ENCODE peak calls at places on chromosomes 2 and 18, in four cellular contexts. One of them, this sample, is unnamed.

GRCh38 chr2:233152541-233152940 is 92.4 kb downstream of the INPP5D start:
- DNase-seq in body of pancreas: peak; percentile 33
- DNase-seq in A549: no peak
- DNase-seq in kidney: no peak
- DNase-seq in this sample: no peak

GRCh38 chr2:146037334-146037870 is 1517.5 kb upstream of the ZEB2 start:
- DNase-seq in kidney: no peak
- DNase-seq in A549: no peak
- DNase-seq in body of pancreas: no peak
- DNase-seq in this sample: no peak

GRCh38 chr2:33242845-33243244 is 233.6 kb upstream of the RASGRP3 start:
- DNase-seq in A549: no peak
- DNase-seq in body of pancreas: no peak
- DNase-seq in kidney: no peak
- DNase-seq in this sample: no peak

GRCh38 chr2:237128026-237128703 is 42.5 kb downstream of the COPS8 start:
- DNase-seq in A549: peak; percentile 89
- DNase-seq in kidney: peak; percentile 97
- DNase-seq in body of pancreas: peak; percentile 81
- DNase-seq in this sample: peak; percentile 99

GRCh38 chr2:467892-468630 is 180.2 kb upstream of the ALKAL2 start:
- DNase-seq in kidney: no peak
- DNase-seq in A549: no peak
- DNase-seq in body of pancreas: no peak
- DNase-seq in this sample: no peak

GRCh38 chr2:168336786-168337388 is 89.5 kb upstream of the STK39 start:
- DNase-seq in kidney: no peak
- DNase-seq in A549: no peak
- DNase-seq in body of pancreas: peak; percentile 85
- DNase-seq in this sample: no peak

GRCh38 chr2:111071480-111072143 is 49.1 kb upstream of the BCL2L11 start:
- DNase-seq in body of pancreas: peak; percentile 35
- DNase-seq in kidney: peak; percentile 75
- DNase-seq in A549: peak; percentile 8
- DNase-seq in this sample: no peak

GRCh38 chr2:65064728-65065552 is 8.7 kb downstream of the CEP68 start:
- DNase-seq in kidney: no peak
- DNase-seq in A549: peak; percentile 52
- DNase-seq in body of pancreas: peak; percentile 84
- DNase-seq in this sample: no peak

GRCh38 chr2:3959372-3959771 is 256.0 kb downstream of the DCDC2C start:
- DNase-seq in A549: peak; percentile 46
- DNase-seq in kidney: no peak
- DNase-seq in body of pancreas: peak; percentile 33
- DNase-seq in this sample: no peak

GRCh38 chr2:12929806-12930205 is 213.1 kb downstream of the TRIB2 start:
- DNase-seq in body of pancreas: no peak
- DNase-seq in kidney: no peak
- DNase-seq in A549: no peak
- DNase-seq in this sample: no peak

GRCh38 chr2:16617282-16618266 is 48.1 kb downstream of the CYRIA start:
- DNase-seq in body of pancreas: peak; percentile 55
- DNase-seq in kidney: no peak
- DNase-seq in A549: no peak
- DNase-seq in this sample: no peak

GRCh38 chr18:42508683-42509347 is 553.8 kb downstream of the PIK3C3 start:
- DNase-seq in A549: no peak
- DNase-seq in body of pancreas: no peak
- DNase-seq in kidney: no peak
- DNase-seq in this sample: no peak

GRCh38 chr2:74556831-74557370 is 2.4 kb downstream of the DOK1 start:
- DNase-seq in kidney: no peak
- DNase-seq in body of pancreas: no peak
- DNase-seq in A549: no peak
- DNase-seq in this sample: no peak

GRCh38 chr18:13442451-13442850 is 223.9 kb downstream of the LDLRAD4 start:
- DNase-seq in kidney: no peak
- DNase-seq in A549: no peak
- DNase-seq in body of pancreas: no peak
- DNase-seq in this sample: no peak

GRCh38 chr18:12883684-12884520 is at the start of gene PTPN2:
- DNase-seq in kidney: peak; percentile 98
- DNase-seq in body of pancreas: peak; percentile 96
- DNase-seq in A549: peak; percentile 74
- DNase-seq in this sample: peak; percentile 94

GRCh38 chr2:64273524-64274398 is 129.5 kb upstream of the PELI1 start:
- DNase-seq in A549: no peak
- DNase-seq in body of pancreas: peak; percentile 49
- DNase-seq in kidney: peak; percentile 71
- DNase-seq in this sample: no peak

GRCh38 chr2:74206180-74206688 is 7.8 kb downstream of the MTHFD2 start:
- DNase-seq in body of pancreas: no peak
- DNase-seq in kidney: no peak
- DNase-seq in A549: no peak
- DNase-seq in this sample: no peak

GRCh38 chr2:61969376-61969775 is 63.9 kb downstream of the COMMD1 start:
- DNase-seq in A549: no peak
- DNase-seq in kidney: no peak
- DNase-seq in body of pancreas: no peak
- DNase-seq in this sample: no peak

GRCh38 chr2:156937430-156937829 is 320.1 kb upstream of the GALNT5 start:
- DNase-seq in body of pancreas: no peak
- DNase-seq in kidney: no peak
- DNase-seq in A549: no peak
- DNase-seq in this sample: no peak

GRCh38 chr2:121234144-121234543 is 50.9 kb downstream of the TFCP2L1 start:
- DNase-seq in kidney: peak; percentile 27
- DNase-seq in A549: no peak
- DNase-seq in body of pancreas: no peak
- DNase-seq in this sample: no peak

GRCh38 chr2:239245872-239246701 is 154.7 kb downstream of the HDAC4 start:
- DNase-seq in kidney: peak; percentile 89
- DNase-seq in A549: no peak
- DNase-seq in body of pancreas: peak; percentile 58
- DNase-seq in this sample: no peak

GRCh38 chr2:241882090-241882625 is 12.6 kb downstream of the RTP5 start:
- DNase-seq in A549: no peak
- DNase-seq in body of pancreas: peak; percentile 90
- DNase-seq in kidney: peak; percentile 90
- DNase-seq in this sample: peak; percentile 94

GRCh38 chr18:9711361-9712129 is 3.4 kb downstream of the RAB31 start:
- DNase-seq in A549: no peak
- DNase-seq in body of pancreas: peak; percentile 48
- DNase-seq in kidney: peak; percentile 79
- DNase-seq in this sample: no peak

GRCh38 chr2:43225093-43225787 is 1.2 kb downstream of the ZFP36L2 start:
- DNase-seq in body of pancreas: peak; percentile 65
- DNase-seq in A549: no peak
- DNase-seq in kidney: peak; percentile 90
- DNase-seq in this sample: no peak

GRCh38 chr18:28003451-28003850 is 173.5 kb downstream of the CDH2 start:
- DNase-seq in kidney: no peak
- DNase-seq in A549: no peak
- DNase-seq in body of pancreas: no peak
- DNase-seq in this sample: no peak

GRCh38 chr2:233449071-233449901 is 95.0 kb downstream of the DGKD start:
- DNase-seq in kidney: peak; percentile 72
- DNase-seq in body of pancreas: no peak
- DNase-seq in A549: peak; percentile 68
- DNase-seq in this sample: no peak

GRCh38 chr18:57294547-57294946 is 57.8 kb upstream of the ST8SIA3 start:
- DNase-seq in A549: no peak
- DNase-seq in kidney: no peak
- DNase-seq in body of pancreas: no peak
- DNase-seq in this sample: no peak

GRCh38 chr2:66581461-66582363 is 146.8 kb downstream of the MEIS1 start:
- DNase-seq in body of pancreas: peak; percentile 74
- DNase-seq in kidney: peak; percentile 84
- DNase-seq in A549: no peak
- DNase-seq in this sample: no peak

GRCh38 chr2:202479610-202480009 is 103.5 kb downstream of the BMPR2 start:
- DNase-seq in body of pancreas: no peak
- DNase-seq in A549: no peak
- DNase-seq in kidney: no peak
- DNase-seq in this sample: no peak

GRCh38 chr2:157256621-157257020 is 884 bp upstream of the GALNT5 start:
- DNase-seq in kidney: no peak
- DNase-seq in A549: no peak
- DNase-seq in body of pancreas: no peak
- DNase-seq in this sample: no peak

GRCh38 chr18:13258792-13259385 is 40.3 kb downstream of the LDLRAD4 start:
- DNase-seq in A549: no peak
- DNase-seq in body of pancreas: no peak
- DNase-seq in kidney: no peak
- DNase-seq in this sample: no peak

GRCh38 chr2:138948070-138948539 is 167.9 kb upstream of the NXPH2 start:
- DNase-seq in A549: no peak
- DNase-seq in kidney: no peak
- DNase-seq in body of pancreas: peak; percentile 48
- DNase-seq in this sample: no peak

GRCh38 chr18:24089059-24089458 is 49.8 kb upstream of the CABYR start:
- DNase-seq in A549: no peak
- DNase-seq in kidney: no peak
- DNase-seq in body of pancreas: no peak
- DNase-seq in this sample: no peak

GRCh38 chr2:71936076-71937030 is 211.3 kb downstream of the CYP26B1 start:
- DNase-seq in kidney: no peak
- DNase-seq in A549: no peak
- DNase-seq in body of pancreas: no peak
- DNase-seq in this sample: peak; percentile 87

GRCh38 chr18:43049021-43049420 is 66.5 kb downstream of the RIT2 start:
- DNase-seq in body of pancreas: no peak
- DNase-seq in A549: no peak
- DNase-seq in kidney: no peak
- DNase-seq in this sample: no peak

DNA sequence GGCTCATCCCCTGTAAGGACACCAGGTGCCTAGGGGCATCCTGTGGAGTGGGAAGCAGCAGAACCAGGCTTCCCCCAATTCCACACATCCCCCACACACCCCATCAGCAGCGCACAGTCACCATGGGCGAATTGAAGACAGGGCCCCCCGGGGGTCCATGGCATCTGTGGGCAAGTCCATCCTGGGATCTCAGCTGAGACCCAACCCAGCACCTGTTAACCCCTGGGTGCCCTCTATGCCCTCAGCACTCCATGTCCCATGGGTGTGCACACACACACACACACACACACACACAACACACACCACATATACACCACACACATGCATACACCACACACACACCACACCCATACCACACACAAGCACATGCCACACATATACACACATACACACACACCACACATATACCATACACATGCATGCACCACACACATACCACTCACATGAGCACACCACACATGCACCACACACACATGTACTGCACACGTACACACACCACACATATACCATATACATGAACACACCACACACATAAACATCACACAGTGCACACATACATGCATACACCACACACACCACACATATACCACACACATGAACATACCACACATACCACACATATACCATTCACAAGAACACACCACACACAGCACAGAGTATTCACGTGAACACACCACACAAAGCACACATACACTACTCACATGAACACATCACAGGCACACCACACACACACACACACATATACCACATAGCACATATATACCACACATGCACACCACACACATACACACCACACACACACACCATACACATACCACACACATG is 220.1 kb upstream of the RAB6C start:
- DNase-seq in kidney: no peak
- DNase-seq in body of pancreas: no peak
- DNase-seq in A549: no peak
- DNase-seq in this sample: peak; percentile 80
- H3K4me1 ChIP-seq in kidney: no peaks in the 10 kb centered on the region
- H3K4me1 ChIP-seq in body of pancreas: no peaks in the 10 kb centered on the region
- H3K4me1 ChIP-seq in A549: no peaks in the 10 kb centered on the region
- H3K4me1 ChIP-seq in this sample: peaks cover 16% of the 10 kb centered on the region

GRCh38 chr18:1528447-1528846 is 623.8 kb downstream of the ADCYAP1 start:
- DNase-seq in A549: no peak
- DNase-seq in kidney: no peak
- DNase-seq in body of pancreas: no peak
- DNase-seq in this sample: no peak
- H3K4me1 ChIP-seq in A549: no peaks in the 10 kb centered on the region
- H3K4me1 ChIP-seq in kidney: no peaks in the 10 kb centered on the region
- H3K4me1 ChIP-seq in body of pancreas: no peaks in the 10 kb centered on the region
- H3K4me1 ChIP-seq in this sample: no peaks in the 10 kb centered on the region

GRCh38 chr2:105852066-105852465 is 107.4 kb downstream of the NCK2 start:
- DNase-seq in body of pancreas: no peak
- DNase-seq in A549: no peak
- DNase-seq in kidney: no peak
- DNase-seq in this sample: no peak

GRCh38 chr2:105843797-105844374 is 99.2 kb downstream of the NCK2 start:
- DNase-seq in kidney: no peak
- DNase-seq in A549: no peak
- DNase-seq in body of pancreas: no peak
- DNase-seq in this sample: no peak

GRCh38 chr2:105847056-105847455 is 102.3 kb downstream of the NCK2 start:
- DNase-seq in kidney: no peak
- DNase-seq in body of pancreas: no peak
- DNase-seq in A549: no peak
- DNase-seq in this sample: no peak

GRCh38 chr2:105849431-105850179 is 104.9 kb downstream of the NCK2 start:
- DNase-seq in A549: no peak
- DNase-seq in body of pancreas: no peak
- DNase-seq in kidney: no peak
- DNase-seq in this sample: no peak

GRCh38 chr2:105848367-105848766 is 103.7 kb downstream of the NCK2 start:
- DNase-seq in kidney: no peak
- DNase-seq in A549: no peak
- DNase-seq in body of pancreas: no peak
- DNase-seq in this sample: no peak
- H3K4me1 ChIP-seq in kidney: peaks cover 2% of the 10 kb centered on the region
- H3K4me1 ChIP-seq in A549: no peaks in the 10 kb centered on the region
- H3K4me1 ChIP-seq in body of pancreas: peaks cover 13% of the 10 kb centered on the region
- H3K4me1 ChIP-seq in this sample: peaks cover 23% of the 10 kb centered on the region

GRCh38 chr18:4125246-4125938 is 329.7 kb downstream of the DLGAP1 start:
- DNase-seq in A549: no peak
- DNase-seq in kidney: no peak
- DNase-seq in body of pancreas: peak; percentile 11
- DNase-seq in this sample: no peak

GRCh38 chr18:4125939-4126250 is 329.2 kb downstream of the DLGAP1 start:
- DNase-seq in A549: no peak
- DNase-seq in kidney: no peak
- DNase-seq in body of pancreas: no peak
- DNase-seq in this sample: no peak

GRCh38 chr18:4130734-4131719 is 324.1 kb downstream of the DLGAP1 start:
- DNase-seq in kidney: no peak
- DNase-seq in body of pancreas: no peak
- DNase-seq in A549: no peak
- DNase-seq in this sample: no peak

DNA sequence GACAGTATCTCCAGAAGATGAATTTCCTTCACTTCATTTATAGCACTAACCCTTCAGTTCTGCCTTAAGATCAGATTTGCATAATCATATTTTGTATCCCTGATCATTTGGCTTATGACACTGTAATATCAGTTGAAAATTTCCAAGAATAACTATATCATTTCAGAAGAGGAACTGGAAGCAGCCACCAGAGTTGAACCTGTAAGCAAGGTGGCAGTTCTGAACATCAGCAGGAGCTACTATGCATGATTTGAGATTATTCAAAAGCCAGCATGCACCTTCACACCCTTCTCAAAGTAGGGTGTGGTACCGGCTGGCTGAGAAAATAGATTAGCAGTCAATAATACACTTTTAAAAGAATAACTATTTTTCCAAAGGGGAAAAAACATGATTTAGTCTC is 328.2 kb downstream of the DLGAP1 start:
- DNase-seq in kidney: no peak
- DNase-seq in body of pancreas: no peak
- DNase-seq in A549: no peak
- DNase-seq in this sample: no peak
- H3K4me1 ChIP-seq in kidney: peaks cover 2% of the 10 kb centered on the region
- H3K4me1 ChIP-seq in body of pancreas: no peaks in the 10 kb centered on the region
- H3K4me1 ChIP-seq in A549: no peaks in the 10 kb centered on the region
- H3K4me1 ChIP-seq in this sample: no peaks in the 10 kb centered on the region